ENCODE peak calls at places on chromosome 13, in nine cellular contexts. Z, D, U, M, C, R, L, T and O are unnamed samples.

GRCh38 chr13:31282741-31283455 is 83.1 kb downstream of the B3GLCT start:
- DNase-seq in U (peak; percentile 17), L (no peak), M (no peak), C (no peak), T (no peak), Z (no peak), D (no peak), R (no peak), O (no peak)

GRCh38 chr13:73082471-73082870 is 23.7 kb downstream of the KLF5 start:
- DNase-seq in U (no peak), T (no peak), D (no peak), M (no peak), R (no peak), C (no peak), L (no peak), Z (no peak), O (no peak)

GRCh38 chr13:52786747-52787146 is 47.1 kb upstream of the CNMD start:
- DNase-seq in C (no peak), M (no peak), U (no peak), D (peak; percentile 42), Z (no peak), R (no peak), T (no peak), L (no peak), O (peak; percentile 36)

GRCh38 chr13:45401306-45401705 is 16.9 kb downstream of the SLC25A30 start:
- DNase-seq in C (no peak), T (no peak), D (no peak), U (no peak), M (no peak), Z (no peak), R (no peak), L (no peak), O (no peak)

GRCh38 chr13:42702726-42703125 is 78.7 kb upstream of the FAM216B start:
- DNase-seq in C (no peak), R (no peak), M (no peak), L (no peak), U (peak; percentile 73), Z (no peak), D (no peak), T (no peak), O (no peak)

GRCh38 chr13:43279696-43280095 is 256.3 kb downstream of the DNAJC15 start:
- DNase-seq in U (no peak), R (no peak), M (no peak), T (no peak), D (no peak), Z (no peak), C (no peak), L (no peak), O (no peak)

GRCh38 chr13:100887729-100888151 is 213.1 kb upstream of the TMTC4 start:
- DNase-seq in D (no peak), T (no peak), M (peak; percentile 23), R (no peak), L (no peak), U (peak; percentile 15), Z (no peak), C (no peak), O (no peak)

GRCh38 chr13:45108716-45109706 is 11.3 kb upstream of the GTF2F2 start:
- DNase-seq in M (no peak), L (no peak), T (no peak), Z (no peak), C (peak; percentile 45), R (peak; percentile 67), U (peak; percentile 8), D (no peak), O (no peak)

GRCh38 chr13:101258071-101258470 is 158.2 kb downstream of the NALCN start:
- DNase-seq in M (no peak), C (peak; percentile 6), D (no peak), T (no peak), L (no peak), R (peak; percentile 22), Z (no peak), U (peak; percentile 36), O (peak; percentile 78)

GRCh38 chr13:41610426-41610825 is 153.1 kb downstream of the RGCC start:
- DNase-seq in L (no peak), T (no peak), D (no peak), C (no peak), Z (peak; percentile 56), M (no peak), U (peak; percentile 93), R (no peak), O (peak; percentile 72)

GRCh38 chr13:31556376-31556775 is 182.9 kb upstream of the RXFP2 start:
- DNase-seq in U (peak; percentile 5), R (no peak), C (no peak), T (no peak), M (no peak), D (no peak), L (no peak), Z (no peak), O (no peak)

GRCh38 chr13:92938481-92939020 is 288.1 kb upstream of the GPC6 start:
- DNase-seq in R (no peak), T (no peak), D (no peak), Z (no peak), C (no peak), L (no peak), M (no peak), U (no peak), O (no peak)

GRCh38 chr13:30704596-30704995 is 30.7 kb upstream of the ALOX5AP start:
- DNase-seq in M (no peak), U (no peak), T (no peak), Z (no peak), R (no peak), C (no peak), D (no peak), L (no peak), O (no peak)

GRCh38 chr13:52399037-52399436 is 6.9 kb downstream of the THSD1 start:
- DNase-seq in U (no peak), M (no peak), D (no peak), Z (no peak), L (no peak), C (no peak), R (no peak), T (no peak), O (no peak)

GRCh38 chr13:44373247-44373600 is 400 bp upstream of the SERP2 start:
- DNase-seq in M (no peak), U (no peak), L (no peak), R (peak; percentile 53), Z (no peak), D (no peak), C (no peak), T (no peak), O (no peak)

GRCh38 chr13:106533940-106534843 is 1.3 kb downstream of the EFNB2 start:
- DNase-seq in U (peak; percentile 63), L (peak; percentile 42), C (peak; percentile 17), M (peak; percentile 64), D (peak; percentile 48), R (peak; percentile 67), Z (peak; percentile 28), T (peak; percentile 1), O (peak; percentile 58)

GRCh38 chr13:86559915-86560314 is 760.7 kb upstream of the SLITRK6 start:
- DNase-seq in R (no peak), L (no peak), M (no peak), D (no peak), U (no peak), T (no peak), C (no peak), Z (no peak), O (no peak)

GRCh38 chr13:30480292-30480947 is 14.7 kb upstream of the HMGB1 start:
- DNase-seq in T (no peak), R (no peak), L (no peak), Z (no peak), U (no peak), D (no peak), C (no peak), M (no peak), O (no peak)

GRCh38 chr13:35252536-35253205 is 223.8 kb downstream of the MAB21L1 start:
- DNase-seq in Z (no peak), U (no peak), R (no peak), C (no peak), M (no peak), D (no peak), L (no peak), T (no peak), O (no peak)

GRCh38 chr13:34469212-34469983 is 472.7 kb upstream of the NBEA start:
- DNase-seq in D (no peak), M (no peak), Z (no peak), R (no peak), L (no peak), T (no peak), C (no peak), U (peak; percentile 23), O (peak; percentile 97)

GRCh38 chr13:33775339-33776108 is 42.4 kb upstream of the RFC3 start:
- DNase-seq in Z (no peak), T (no peak), M (no peak), U (peak; percentile 10), D (no peak), L (no peak), C (no peak), R (peak; percentile 21), O (no peak)

GRCh38 chr13:39326471-39326870 is 276.5 kb downstream of the LHFPL6 start:
- DNase-seq in L (no peak), Z (no peak), M (no peak), D (no peak), R (no peak), T (no peak), U (peak; percentile 74), C (no peak), O (no peak)

GRCh38 chr13:36914648-36915047 is 5.4 kb downstream of the SMAD9 start:
- DNase-seq in R (no peak), D (no peak), Z (no peak), C (no peak), L (no peak), U (no peak), M (peak; percentile 17), T (no peak), O (no peak)

GRCh38 chr13:80783926-80784325 is 443.0 kb upstream of the SPRY2 start:
- DNase-seq in L (no peak), T (no peak), R (no peak), M (no peak), D (no peak), U (peak; percentile 83), C (no peak), Z (no peak), O (no peak)

GRCh38 chr13:106372199-106373160 is 163.0 kb downstream of the EFNB2 start:
- DNase-seq in R (no peak), T (no peak), D (no peak), U (peak; percentile 42), L (no peak), C (no peak), Z (no peak), M (no peak), O (no peak)

GRCh38 chr13:42875448-42876269 is 94.3 kb downstream of the FAM216B start:
- DNase-seq in D (no peak), Z (no peak), C (no peak), T (no peak), U (peak; percentile 85), M (peak; percentile 20), R (peak; percentile 53), L (no peak), O (no peak)

GRCh38 chr13:93769126-93769525 is 542.5 kb downstream of the GPC6 start:
- DNase-seq in L (no peak), U (peak; percentile 64), Z (no peak), C (no peak), D (no peak), M (no peak), T (no peak), R (no peak), O (no peak)

GRCh38 chr13:30113983-30114491 is 193.3 kb downstream of the KATNAL1 start:
- DNase-seq in L (peak; percentile 42), C (no peak), M (peak; percentile 47), R (no peak), T (no peak), U (no peak), Z (no peak), D (no peak), O (no peak)

GRCh38 chr13:40208517-40208916 is 457.9 kb downstream of the FOXO1 start:
- DNase-seq in Z (no peak), D (no peak), C (no peak), U (no peak), R (no peak), T (no peak), M (no peak), L (no peak), O (no peak)

GRCh38 chr13:51420681-51421476 is 32.0 kb downstream of the INTS6 start:
- DNase-seq in D (no peak), T (no peak), C (no peak), M (no peak), Z (no peak), R (no peak), L (no peak), U (no peak), O (no peak)

GRCh38 chr13:32164622-32165268 is 133.2 kb downstream of the FRY start:
- DNase-seq in C (peak; percentile 3), D (no peak), L (peak; percentile 24), R (peak; percentile 37), Z (no peak), M (peak; percentile 64), T (no peak), U (peak; percentile 78), O (peak; percentile 68)